ENCODE peak calls at places on chromosomes 6 and 20, in five cellular contexts. L is HepG2, X is WTC11, E is GM12878, W is K562. V is an unnamed sample.

GRCh38 chr20:57909763-57910331 is 200.0 kb upstream of the PMEPA1 start:
- DNase-seq in L (no peak), X (no peak), E (no peak), W (no peak), V (no peak)

GRCh38 chr6:37936150-37936549 is 116.6 kb downstream of the ZFAND3 start:
- DNase-seq in L (no peak), X (no peak), E (no peak), W (no peak), V (no peak)

GRCh38 chr6:21227486-21227885 is 366.1 kb upstream of the SOX4 start:
- DNase-seq in L (no peak), X (no peak), E (no peak), W (no peak), V (no peak)

GRCh38 chr6:151721141-151721540 is 86.3 kb upstream of the ESR1 start:
- DNase-seq in L (no peak), X (no peak), E (no peak), W (no peak), V (no peak)

GRCh38 chr6:118542184-118542952 is 5.7 kb upstream of the PLN start:
- DNase-seq in L (no peak), X (no peak), E (no peak), W (no peak), V (no peak)

GRCh38 chr20:10710995-10711775 is 37.4 kb upstream of the JAG1 start:
- DNase-seq in L (peak), X (no peak), E (no peak), W (no peak), V (no peak)

GRCh38 chr6:137241481-137242011 is 22.4 kb upstream of the IFNGR1 start:
- DNase-seq in L (peak), X (no peak), E (no peak), W (no peak), V (no peak)

GRCh38 chr6:88785478-88785877 is 177.9 kb downstream of the RNGTT start:
- DNase-seq in L (no peak), X (no peak), E (no peak), W (no peak), V (no peak)

GRCh38 chr20:37309941-37310590 is 20.6 kb downstream of the MANBAL start:
- DNase-seq in L (no peak), X (no peak), E (no peak), W (no peak), V (no peak)

DNA sequence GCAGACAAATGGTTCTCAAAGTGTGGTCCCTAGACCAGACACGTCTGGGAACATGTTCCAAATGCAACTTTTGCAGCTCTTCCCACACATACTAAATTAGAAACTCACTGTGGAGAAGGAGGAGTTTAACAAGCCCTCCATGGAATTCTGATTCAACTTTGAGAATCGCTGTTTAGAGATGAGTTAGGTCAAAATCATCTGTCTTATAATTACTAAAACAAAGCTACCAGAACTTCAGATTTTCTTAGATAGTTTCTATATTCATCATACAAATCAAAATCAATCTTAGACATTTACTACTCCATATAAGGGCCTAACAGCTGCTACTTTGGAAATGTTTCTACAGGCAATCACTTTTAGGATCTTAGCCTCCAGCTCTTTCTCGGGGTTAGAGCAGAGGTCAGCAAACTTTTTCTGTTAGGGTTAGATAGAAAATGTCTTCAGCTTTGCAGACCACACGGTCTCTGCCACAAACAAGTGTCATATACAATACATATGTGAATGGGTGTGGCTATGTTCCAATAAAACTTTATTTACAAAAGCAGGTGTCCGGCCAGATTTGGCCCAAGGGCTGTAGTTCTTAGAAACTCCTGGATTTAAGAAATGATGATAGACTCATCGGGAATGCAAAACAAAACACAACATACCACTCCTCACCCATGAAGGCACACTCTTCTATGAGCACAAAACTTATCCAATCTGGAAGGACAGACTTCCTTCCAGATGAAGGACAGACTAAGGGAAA is 50.0 kb upstream of the ARHGAP18 start:
- DNase-seq in L (no peak), X (no peak), E (no peak), W (no peak), V (no peak)
- TF ChIP-seq ATF2 in L (no peak), X (no peak), E (no peak), W (no peak), V (no peak)

GRCh38 chr6:112331306-112331705 is 15.8 kb upstream of the RFPL4B start:
- DNase-seq in L (no peak), X (no peak), E (no peak), W (no peak), V (no peak)

GRCh38 chr6:112332274-112332673 is 14.9 kb upstream of the RFPL4B start:
- DNase-seq in L (no peak), X (no peak), E (no peak), W (no peak), V (no peak)

GRCh38 chr6:112325449-112325848 is 21.7 kb upstream of the RFPL4B start:
- DNase-seq in L (no peak), X (no peak), E (no peak), W (no peak), V (no peak)

GRCh38 chr6:112330877-112331260 is 16.3 kb upstream of the RFPL4B start:
- DNase-seq in L (no peak), X (no peak), E (no peak), W (no peak), V (no peak)

DNA sequence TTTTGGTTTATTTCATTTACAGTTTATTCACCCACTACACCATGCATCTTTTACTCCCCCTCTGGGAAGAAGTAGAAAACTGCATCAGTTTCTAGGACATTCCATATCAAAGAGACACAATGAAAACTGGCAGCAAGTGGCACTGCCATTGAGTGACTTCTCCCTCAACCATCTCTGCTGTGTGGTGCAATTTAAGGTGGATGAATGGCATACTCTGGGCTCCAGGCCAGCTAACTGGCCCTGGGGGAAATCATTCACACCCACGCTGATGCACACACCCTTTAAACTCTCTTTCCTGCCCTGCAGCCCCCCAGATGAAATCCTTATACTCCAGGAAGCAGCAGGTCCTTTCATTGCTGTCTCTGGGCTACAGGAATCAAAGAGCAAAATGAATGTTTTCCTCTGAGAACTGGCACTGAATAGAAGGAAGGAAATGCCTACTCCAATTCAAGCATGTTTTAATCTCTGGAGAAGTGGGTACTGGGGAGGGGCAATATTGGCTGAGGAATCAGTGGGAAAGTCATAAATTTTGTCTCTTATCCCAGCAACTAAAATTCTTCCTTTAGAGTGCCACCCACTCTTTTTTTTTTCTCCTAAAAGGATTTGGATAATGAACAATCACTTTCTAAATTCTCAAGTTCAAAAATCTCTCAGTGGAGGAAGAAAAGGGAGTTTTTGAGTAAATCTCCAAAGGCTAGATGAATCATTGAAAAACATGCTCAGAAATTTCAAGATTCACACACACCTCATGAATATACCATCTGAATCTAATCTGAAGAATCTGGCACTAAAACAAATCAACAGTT is 16.9 kb upstream of the RFPL4B start:
- DNase-seq in L (no peak), X (no peak), E (no peak), W (no peak), V (no peak)
- TF ChIP-seq ATF2 in L (no peak), X (no peak), E (no peak), W (no peak), V (no peak)

DNA sequence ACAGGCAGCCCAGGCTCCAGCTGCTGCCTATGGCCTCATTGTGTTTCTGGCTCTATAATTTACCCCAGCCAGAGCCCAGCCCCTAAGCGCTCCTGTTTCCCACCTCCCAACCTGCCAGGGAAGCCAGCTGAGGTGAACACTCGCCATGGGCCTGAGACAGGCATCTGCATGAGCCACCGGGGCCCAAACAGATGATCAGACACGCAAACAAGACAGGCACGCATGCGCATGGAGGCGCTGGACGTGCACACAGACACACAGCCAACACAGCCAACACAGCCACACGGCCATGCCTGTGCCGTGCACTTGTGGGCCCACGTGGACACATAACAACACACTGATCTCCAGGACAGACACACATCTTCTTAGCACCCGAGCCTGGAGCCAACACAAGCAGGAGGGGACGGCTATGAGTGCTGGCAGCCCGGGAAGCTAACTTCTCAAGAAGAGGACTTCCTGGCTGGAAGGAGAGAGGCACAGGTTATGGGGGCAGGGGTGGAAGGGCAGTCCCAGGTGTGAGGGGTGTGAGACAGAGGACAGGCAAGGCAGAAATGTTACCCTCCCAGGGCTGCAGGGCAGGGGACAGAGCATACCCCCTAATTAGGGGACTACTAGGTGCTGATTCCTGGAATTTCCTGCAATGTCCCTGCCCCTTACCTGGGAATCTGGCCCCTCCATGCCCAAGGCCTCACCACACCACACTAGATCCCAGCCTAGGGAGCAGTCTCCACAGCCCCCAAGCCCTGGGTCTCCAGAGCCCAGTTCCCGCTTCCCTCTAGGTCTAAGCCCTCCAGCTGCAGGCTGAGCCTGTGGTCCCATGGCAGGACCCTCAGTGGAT is 124.7 kb downstream of the GRM4 start:
- DNase-seq in L (no peak), X (no peak), E (no peak), W (peak), V (no peak)
- TF ChIP-seq ATF2 in L (no peak), X (no peak), E (no peak), W (no peak), V (no peak)

DNA sequence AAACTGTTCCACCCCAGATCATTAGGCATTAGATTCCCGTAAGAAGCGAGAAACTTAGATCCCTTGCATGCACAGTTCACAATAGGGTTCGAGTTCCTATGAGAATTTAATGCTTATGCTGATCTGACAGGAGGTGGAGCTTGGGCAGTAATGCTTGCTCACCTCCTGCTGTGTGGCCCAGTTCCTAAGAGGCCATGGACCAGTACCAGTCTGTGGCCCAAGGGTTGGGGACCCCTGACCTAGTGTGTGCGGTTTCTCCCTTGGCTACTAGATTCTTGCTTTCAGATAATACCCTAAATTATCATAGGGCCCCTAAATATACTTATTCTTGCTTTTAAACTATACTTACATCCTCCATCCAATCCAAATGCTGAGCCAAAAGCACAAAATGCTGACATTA is 1.9 kb upstream of the GPSM3 start:
- DNase-seq in L (no peak), X (no peak), E (no peak), W (no peak), V (no peak)
- TF ChIP-seq ATF2 in L (no peak), X (no peak), E (no peak), W (no peak), V (peak)

DNA sequence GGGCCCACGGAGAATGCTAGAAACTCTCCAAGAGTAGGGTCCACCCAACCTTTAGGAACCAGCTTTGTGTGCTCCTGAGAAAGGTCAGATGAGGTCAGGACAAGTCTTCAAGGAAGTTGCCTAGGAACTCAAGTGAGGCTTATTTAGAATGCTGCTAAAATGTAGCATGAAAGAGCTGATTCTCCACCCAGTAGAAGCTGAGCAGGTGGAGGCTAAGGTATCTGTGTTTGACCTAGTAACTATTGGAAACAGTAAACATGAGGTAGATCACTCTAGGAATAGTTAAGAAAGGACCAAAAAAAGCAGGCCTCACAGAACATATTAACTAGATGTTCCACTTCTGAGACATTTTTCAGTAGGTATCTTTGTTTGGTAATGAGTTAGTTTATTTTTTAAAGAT is 13.9 kb downstream of the CEP43 start:
- DNase-seq in L (no peak), X (no peak), E (no peak), W (no peak), V (no peak)
- TF ChIP-seq ATF2 in L (no peak), X (no peak), E (no peak), W (no peak), V (no peak)